ENCODE peak calls at places on chromosomes 1 and 21, in six cellular contexts. One of them, this sample, is unnamed.
A peak's percentile ranks its signal among the peaks of the same experiment; 100 is the strongest.

GRCh38 chr1:15218287-15219279 is 28.4 kb upstream of the FHAD1 start:
- DNase-seq in neuronal stem cell: no peak
- DNase-seq in trophoblast cell: no peak
- DNase-seq in H1: no peak
- DNase-seq in mesenchymal stem cell: peak; percentile 78
- DNase-seq in H9: no peak
- DNase-seq in this sample: peak; percentile 56

GRCh38 chr1:68377098-68377497 is 72.7 kb downstream of the RPE65 start:
- DNase-seq in H1: no peak
- DNase-seq in neuronal stem cell: no peak
- DNase-seq in mesenchymal stem cell: no peak
- DNase-seq in trophoblast cell: peak; percentile 59
- DNase-seq in H9: no peak
- DNase-seq in this sample: no peak

GRCh38 chr1:206714331-206715058 is 29.8 kb downstream of the MAPKAPK2 start:
- DNase-seq in H9: no peak
- DNase-seq in mesenchymal stem cell: peak; percentile 88
- DNase-seq in neuronal stem cell: no peak
- DNase-seq in trophoblast cell: no peak
- DNase-seq in H1: no peak
- DNase-seq in this sample: peak; percentile 82

GRCh38 chr1:53073899-53074311 is 11.9 kb downstream of the PODN start:
- DNase-seq in neuronal stem cell: no peak
- DNase-seq in H9: peak; percentile 14
- DNase-seq in mesenchymal stem cell: no peak
- DNase-seq in trophoblast cell: no peak
- DNase-seq in H1: no peak
- DNase-seq in this sample: no peak

GRCh38 chr1:117612517-117613248 is 6.8 kb downstream of the TENT5C start:
- DNase-seq in H1: no peak
- DNase-seq in neuronal stem cell: no peak
- DNase-seq in mesenchymal stem cell: peak; percentile 94
- DNase-seq in trophoblast cell: peak; percentile 75
- DNase-seq in H9: peak; percentile 6
- DNase-seq in this sample: peak; percentile 88

GRCh38 chr1:2350486-2350885 is 40.9 kb downstream of the MORN1 start:
- DNase-seq in H1: no peak
- DNase-seq in mesenchymal stem cell: no peak
- DNase-seq in trophoblast cell: no peak
- DNase-seq in neuronal stem cell: no peak
- DNase-seq in H9: no peak
- DNase-seq in this sample: no peak

GRCh38 chr21:32083175-32083574 is 195.7 kb downstream of the MIS18A start:
- DNase-seq in mesenchymal stem cell: no peak
- DNase-seq in trophoblast cell: no peak
- DNase-seq in neuronal stem cell: no peak
- DNase-seq in H9: no peak
- DNase-seq in H1: no peak
- DNase-seq in this sample: peak; percentile 3

GRCh38 chr1:7616076-7616833 is 154.8 kb upstream of the VAMP3 start:
- DNase-seq in H9: peak; percentile 69
- DNase-seq in H1: no peak
- DNase-seq in trophoblast cell: peak; percentile 53
- DNase-seq in mesenchymal stem cell: peak; percentile 60
- DNase-seq in neuronal stem cell: peak; percentile 43
- DNase-seq in this sample: peak; percentile 46

GRCh38 chr1:1264026-1264425 is 9.6 kb downstream of the UBE2J2 start:
- DNase-seq in neuronal stem cell: no peak
- DNase-seq in mesenchymal stem cell: peak; percentile 76
- DNase-seq in H1: no peak
- DNase-seq in trophoblast cell: no peak
- DNase-seq in H9: no peak
- DNase-seq in this sample: peak; percentile 61

GRCh38 chr1:225341642-225342041 is 86.2 kb downstream of the LBR start:
- DNase-seq in neuronal stem cell: no peak
- DNase-seq in trophoblast cell: no peak
- DNase-seq in H1: no peak
- DNase-seq in mesenchymal stem cell: no peak
- DNase-seq in H9: no peak
- DNase-seq in this sample: no peak

GRCh38 chr1:53956308-53957168 is 10.4 kb downstream of the LRRC42 start:
- DNase-seq in H9: no peak
- DNase-seq in neuronal stem cell: no peak
- DNase-seq in mesenchymal stem cell: peak; percentile 33
- DNase-seq in trophoblast cell: peak; percentile 18
- DNase-seq in H1: no peak
- DNase-seq in this sample: no peak

GRCh38 chr1:62318756-62319544 is at the start of gene KANK4:
- DNase-seq in neuronal stem cell: no peak
- DNase-seq in H1: no peak
- DNase-seq in trophoblast cell: peak; percentile 88
- DNase-seq in mesenchymal stem cell: no peak
- DNase-seq in H9: peak; percentile 54
- DNase-seq in this sample: no peak

GRCh38 chr1:155645648-155646047 is 35.6 kb downstream of the MSTO1 start:
- DNase-seq in neuronal stem cell: no peak
- DNase-seq in trophoblast cell: no peak
- DNase-seq in H1: no peak
- DNase-seq in mesenchymal stem cell: no peak
- DNase-seq in H9: no peak
- DNase-seq in this sample: no peak

GRCh38 chr1:180153032-180153431 is 1.6 kb upstream of the QSOX1 start:
- DNase-seq in H9: no peak
- DNase-seq in neuronal stem cell: no peak
- DNase-seq in H1: no peak
- DNase-seq in trophoblast cell: no peak
- DNase-seq in mesenchymal stem cell: no peak
- DNase-seq in this sample: no peak

GRCh38 chr1:233479026-233479890 is 134.6 kb upstream of the KCNK1 start:
- DNase-seq in H1: no peak
- DNase-seq in mesenchymal stem cell: no peak
- DNase-seq in H9: no peak
- DNase-seq in trophoblast cell: no peak
- DNase-seq in neuronal stem cell: no peak
- DNase-seq in this sample: no peak

GRCh38 chr1:151309851-151310323 is 17.3 kb downstream of the PI4KB start:
- DNase-seq in H1: no peak
- DNase-seq in H9: peak; percentile 53
- DNase-seq in neuronal stem cell: no peak
- DNase-seq in trophoblast cell: no peak
- DNase-seq in mesenchymal stem cell: peak; percentile 94
- DNase-seq in this sample: peak; percentile 88

GRCh38 chr1:67582625-67583461 is 102.2 kb upstream of the GADD45A start:
- DNase-seq in mesenchymal stem cell: no peak
- DNase-seq in H9: no peak
- DNase-seq in H1: no peak
- DNase-seq in trophoblast cell: no peak
- DNase-seq in neuronal stem cell: no peak
- DNase-seq in this sample: peak; percentile 11

GRCh38 chr1:238399558-238399957 is 508.8 kb upstream of the ZP4 start:
- DNase-seq in neuronal stem cell: no peak
- DNase-seq in trophoblast cell: no peak
- DNase-seq in H1: no peak
- DNase-seq in H9: no peak
- DNase-seq in mesenchymal stem cell: no peak
- DNase-seq in this sample: no peak

GRCh38 chr1:95012389-95012788 is 60.4 kb downstream of the ALG14 start:
- DNase-seq in trophoblast cell: peak; percentile 58
- DNase-seq in H9: no peak
- DNase-seq in mesenchymal stem cell: peak; percentile 28
- DNase-seq in neuronal stem cell: no peak
- DNase-seq in H1: no peak
- DNase-seq in this sample: peak; percentile 99

GRCh38 chr1:207321790-207322530 is 482 bp downstream of the CD55 start:
- DNase-seq in trophoblast cell: peak; percentile 54
- DNase-seq in H1: no peak
- DNase-seq in H9: no peak
- DNase-seq in mesenchymal stem cell: peak; percentile 14
- DNase-seq in neuronal stem cell: peak; percentile 4
- DNase-seq in this sample: no peak

GRCh38 chr1:230309646-230310177 is 116.4 kb downstream of the PGBD5 start:
- DNase-seq in neuronal stem cell: no peak
- DNase-seq in H9: no peak
- DNase-seq in H1: no peak
- DNase-seq in trophoblast cell: no peak
- DNase-seq in mesenchymal stem cell: no peak
- DNase-seq in this sample: no peak

GRCh38 chr1:231964955-231965354 is 338.4 kb downstream of the DISC1 start:
- DNase-seq in H9: no peak
- DNase-seq in trophoblast cell: no peak
- DNase-seq in mesenchymal stem cell: no peak
- DNase-seq in H1: no peak
- DNase-seq in neuronal stem cell: no peak
- DNase-seq in this sample: no peak

GRCh38 chr1:21251773-21252471 is 38.3 kb downstream of the ECE1 start:
- DNase-seq in H9: no peak
- DNase-seq in H1: no peak
- DNase-seq in neuronal stem cell: no peak
- DNase-seq in trophoblast cell: peak; percentile 100
- DNase-seq in mesenchymal stem cell: peak; percentile 98
- DNase-seq in this sample: peak; percentile 96

DNA sequence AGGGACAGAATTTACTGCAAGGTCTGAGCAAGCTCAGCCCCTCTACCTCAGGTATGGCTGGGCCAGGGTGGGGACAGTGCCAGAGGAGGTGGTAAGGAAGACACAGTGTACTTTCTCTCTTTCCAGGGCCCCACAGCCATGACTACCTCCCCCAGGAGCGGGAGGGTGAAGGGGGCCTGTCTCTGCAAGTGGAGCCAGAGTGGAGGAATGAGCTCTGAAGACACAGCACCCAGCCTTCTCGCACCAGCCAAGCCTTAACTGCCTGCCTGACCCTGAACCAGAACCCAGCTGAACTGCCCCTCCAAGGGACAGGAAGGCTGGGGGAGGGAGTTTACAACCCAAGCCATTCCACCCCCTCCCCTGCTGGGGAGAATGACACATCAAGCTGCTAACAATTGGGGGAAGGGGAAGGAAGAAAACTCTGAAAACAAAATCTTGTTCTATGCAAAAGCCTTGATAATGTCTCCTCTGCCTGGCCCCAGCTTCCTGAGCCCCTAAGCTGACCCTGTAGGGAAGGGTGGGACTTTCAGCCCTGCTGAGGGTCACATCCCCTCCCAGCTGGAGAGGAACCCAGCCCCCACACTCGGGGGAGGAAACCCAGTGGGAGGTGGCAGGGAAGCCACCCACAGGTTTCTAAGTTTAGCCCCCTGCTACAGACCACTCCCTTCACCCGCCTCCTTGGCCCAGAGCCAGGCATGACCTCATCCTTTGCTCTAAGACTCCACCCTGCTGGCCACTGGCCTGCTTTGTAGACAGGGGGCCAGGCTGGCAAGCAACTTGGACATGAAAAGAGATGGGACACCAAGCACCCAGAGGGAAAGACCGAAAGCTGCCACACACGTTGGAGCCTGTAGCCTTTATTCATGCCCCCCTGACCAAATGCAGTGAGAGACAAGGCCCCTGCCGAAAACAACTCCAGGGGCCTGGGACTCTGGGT is 6.4 kb downstream of the RHOC start:
- DNase-seq in trophoblast cell: peak; percentile 62
- DNase-seq in neuronal stem cell: no peak
- DNase-seq in H9: peak; percentile 86
- DNase-seq in H1: peak; percentile 81
- DNase-seq in mesenchymal stem cell: peak; percentile 98
- DNase-seq in this sample: peak; percentile 95
- H3K4ac ChIP-seq in trophoblast cell: no peak overlapping the region
- H3K4ac ChIP-seq in neuronal stem cell: no peak overlapping the region
- H3K4ac ChIP-seq in H9: no peak overlapping the region
- H3K4ac ChIP-seq in H1: no peak overlapping the region
- H3K4ac ChIP-seq in mesenchymal stem cell: peak overlapping the region; percentile 57
- H3K4ac ChIP-seq in this sample: peak overlapping the region; percentile 90

GRCh38 chr1:161119017-161119378 is 1.1 kb downstream of the NIT1 start:
- DNase-seq in mesenchymal stem cell: no peak
- DNase-seq in trophoblast cell: peak; percentile 51
- DNase-seq in H9: peak; percentile 48
- DNase-seq in H1: no peak
- DNase-seq in neuronal stem cell: no peak
- DNase-seq in this sample: no peak

GRCh38 chr1:161114556-161114955 is 3.3 kb downstream of the PFDN2 start:
- DNase-seq in neuronal stem cell: no peak
- DNase-seq in mesenchymal stem cell: peak; percentile 22
- DNase-seq in H9: no peak
- DNase-seq in trophoblast cell: no peak
- DNase-seq in H1: no peak
- DNase-seq in this sample: peak; percentile 60

GRCh38 chr1:161115132-161115711 is 2.6 kb downstream of the PFDN2 start:
- DNase-seq in mesenchymal stem cell: peak; percentile 84
- DNase-seq in H9: no peak
- DNase-seq in H1: no peak
- DNase-seq in trophoblast cell: peak; percentile 84
- DNase-seq in neuronal stem cell: no peak
- DNase-seq in this sample: peak; percentile 94

GRCh38 chr1:161117681-161118581 is at the start of the genes NIT1 and PFDN2:
- DNase-seq in mesenchymal stem cell: peak; percentile 88
- DNase-seq in neuronal stem cell: peak; percentile 76
- DNase-seq in H9: peak; percentile 94
- DNase-seq in H1: peak; percentile 72
- DNase-seq in trophoblast cell: peak; percentile 89
- DNase-seq in this sample: peak; percentile 85

GRCh38 chr1:161113915-161114314 is 3.9 kb downstream of the PFDN2 start:
- DNase-seq in H9: no peak
- DNase-seq in mesenchymal stem cell: no peak
- DNase-seq in H1: no peak
- DNase-seq in neuronal stem cell: no peak
- DNase-seq in trophoblast cell: no peak
- DNase-seq in this sample: no peak
- H4K91ac ChIP-seq in H9: no peak overlapping the region
- H4K91ac ChIP-seq in mesenchymal stem cell: no peak overlapping the region
- H4K91ac ChIP-seq in H1: no peak overlapping the region
- H4K91ac ChIP-seq in neuronal stem cell: no peak overlapping the region
- H4K91ac ChIP-seq in trophoblast cell: no peak overlapping the region
- H4K91ac ChIP-seq in this sample: no peak overlapping the region

GRCh38 chr1:5516756-5517155 is 475.5 kb downstream of the NPHP4 start:
- DNase-seq in H1: no peak
- DNase-seq in trophoblast cell: no peak
- DNase-seq in mesenchymal stem cell: no peak
- DNase-seq in neuronal stem cell: no peak
- DNase-seq in H9: no peak
- DNase-seq in this sample: no peak
- H3K4ac ChIP-seq in H1: no peak overlapping the region
- H3K4ac ChIP-seq in trophoblast cell: no peak overlapping the region
- H3K4ac ChIP-seq in mesenchymal stem cell: no peak overlapping the region
- H3K4ac ChIP-seq in neuronal stem cell: no peak overlapping the region
- H3K4ac ChIP-seq in H9: no peak overlapping the region
- H3K4ac ChIP-seq in this sample: no peak overlapping the region

GRCh38 chr1:79441243-79441642 is 434.7 kb upstream of the ADGRL4 start:
- DNase-seq in H1: no peak
- DNase-seq in mesenchymal stem cell: no peak
- DNase-seq in trophoblast cell: no peak
- DNase-seq in H9: no peak
- DNase-seq in neuronal stem cell: no peak
- DNase-seq in this sample: no peak

DNA sequence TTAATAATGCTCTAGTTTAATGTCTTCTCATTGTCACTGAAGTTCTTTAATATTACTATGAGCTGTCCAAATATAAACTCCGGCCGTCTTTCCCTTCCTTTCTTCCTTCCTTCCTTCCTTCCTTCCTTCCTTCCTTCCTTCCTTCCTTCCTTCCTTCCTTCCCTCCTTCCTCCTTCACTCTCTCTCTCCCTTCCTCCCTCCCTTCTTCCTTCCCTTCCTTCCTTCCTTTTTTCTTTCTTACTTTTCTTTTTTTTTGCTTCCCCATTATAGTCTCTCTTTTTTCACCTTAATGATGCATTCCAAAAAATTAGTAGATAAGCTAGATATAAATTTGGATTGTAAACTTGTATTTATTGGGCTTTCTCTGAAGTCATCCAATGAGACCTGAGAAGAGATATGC is 431.0 kb upstream of the ADGRL4 start:
- DNase-seq in H1: no peak
- DNase-seq in trophoblast cell: no peak
- DNase-seq in H9: no peak
- DNase-seq in mesenchymal stem cell: no peak
- DNase-seq in neuronal stem cell: no peak
- DNase-seq in this sample: no peak
- H4K91ac ChIP-seq in H1: no peak overlapping the region
- H4K91ac ChIP-seq in trophoblast cell: no peak overlapping the region
- H4K91ac ChIP-seq in H9: no peak overlapping the region
- H4K91ac ChIP-seq in mesenchymal stem cell: no peak overlapping the region
- H4K91ac ChIP-seq in neuronal stem cell: no peak overlapping the region
- H4K91ac ChIP-seq in this sample: no peak overlapping the region